ENCODE peak calls at places on chromosomes 5 and 9, in ten cellular contexts. Z, T, Y, A, C, W, K, M, L and J are unnamed samples.

GRCh38 chr9:99353408-99353807 is 131.3 kb downstream of the SEC61B start:
- DNase-seq in L (no peak), K (no peak), Z (no peak), C (no peak), A (peak), W (peak), M (no peak), Y (no peak), T (peak), J (no peak)

GRCh38 chr5:78476795-78477194 is 116.4 kb downstream of the SCAMP1 start:
- DNase-seq in L (no peak), M (no peak), K (no peak), A (no peak), W (no peak), C (no peak), T (no peak), Y (no peak), Z (no peak), J (no peak)

GRCh38 chr9:130755377-130756007 is 61.9 kb downstream of the EXOSC2 start:
- DNase-seq in L (no peak), K (no peak), M (no peak), Z (no peak), Y (no peak), W (no peak), C (no peak), A (no peak), T (no peak), J (no peak)

GRCh38 chr9:6761306-6761705 is 3.5 kb downstream of the KDM4C start:
- DNase-seq in T (no peak), L (no peak), M (peak), Z (no peak), C (no peak), Y (no peak), W (no peak), A (no peak), K (no peak), J (no peak)

GRCh38 chr9:72428329-72428728 is 63.3 kb upstream of the ZFAND5 start:
- DNase-seq in K (peak), Z (no peak), M (no peak), T (peak), Y (no peak), L (no peak), W (peak), C (no peak), A (peak), J (no peak)

GRCh38 chr5:128965011-128965637 is at the start of gene SLC27A6:
- DNase-seq in L (peak), C (no peak), Z (no peak), T (no peak), W (no peak), A (no peak), K (no peak), Y (peak), M (no peak), J (no peak)

GRCh38 chr5:133510634-133511262 is 101.6 kb downstream of the FSTL4 start:
- DNase-seq in Z (no peak), K (no peak), Y (no peak), A (no peak), W (no peak), L (no peak), M (peak), C (no peak), T (no peak), J (no peak)

GRCh38 chr5:108727154-108727638 is 20.5 kb upstream of the FER start:
- DNase-seq in Z (no peak), T (peak), L (peak), C (peak), W (peak), M (no peak), A (peak), Y (no peak), K (no peak), J (peak)

GRCh38 chr5:127960126-127960744 is 123.3 kb upstream of the SLC12A2 start:
- DNase-seq in C (no peak), Y (no peak), Z (no peak), A (peak), W (no peak), K (no peak), M (no peak), L (no peak), T (no peak), J (no peak)

GRCh38 chr5:38803246-38803645 is 42.6 kb upstream of the OSMR start:
- DNase-seq in M (no peak), W (no peak), Z (no peak), C (no peak), Y (no peak), L (no peak), A (no peak), T (no peak), K (no peak), J (no peak)